ENCODE peak calls at places on chromosomes 12 and 14, in four cellular contexts. E, H, S and M are unnamed samples.

GRCh38 chr14:35818346-35819115 is 7.6 kb upstream of the BRMS1L start:
- DNase-seq in H (peak; percentile 21), S (peak; percentile 41), E (peak; percentile 42), M (no peak)

GRCh38 chr12:86143162-86143561 is 113.0 kb downstream of the MGAT4C start:
- DNase-seq in H (no peak), S (no peak), E (no peak), M (no peak)

GRCh38 chr12:106896603-106897002 is 59.1 kb upstream of the TMEM263 start:
- DNase-seq in H (no peak), E (no peak), S (no peak), M (no peak)

GRCh38 chr14:51328942-51329350 is 88.9 kb downstream of the TMX1 start:
- DNase-seq in E (no peak), S (no peak), H (no peak), M (no peak)

GRCh38 chr14:56341766-56342418 is 223.7 kb downstream of the PELI2 start:
- DNase-seq in S (no peak), H (no peak), E (no peak), M (no peak)

GRCh38 chr12:52924764-52925716 is 20.2 kb upstream of the KRT8 start:
- DNase-seq in S (no peak), H (no peak), E (peak; percentile 58), M (no peak)

GRCh38 chr14:67532998-67533753 is at the start of gene PLEKHH1:
- DNase-seq in S (peak; percentile 40), E (peak; percentile 92), H (peak; percentile 75), M (peak; percentile 51)

GRCh38 chr12:120759591-120760348 is 34.1 kb downstream of the ACADS start:
- DNase-seq in E (no peak), S (no peak), H (no peak), M (no peak)

GRCh38 chr12:94721173-94721572 is 70.8 kb upstream of the TMCC3 start:
- DNase-seq in H (no peak), S (no peak), E (no peak), M (no peak)

GRCh38 chr14:104527857-104528459 is 51.6 kb upstream of the C14orf180 start:
- DNase-seq in E (no peak), H (no peak), S (no peak), M (no peak)

GRCh38 chr12:46459111-46459510 is 86.5 kb upstream of the SLC38A2 start:
- DNase-seq in S (no peak), H (no peak), E (no peak), M (no peak)

GRCh38 chr14:72907327-72907826 is 13.5 kb upstream of the DPF3 start:
- DNase-seq in E (no peak), H (no peak), S (no peak), M (no peak)

GRCh38 chr12:114666746-114667668 is 17.0 kb downstream of the TBX3 start:
- DNase-seq in S (no peak), H (no peak), E (no peak), M (no peak)

GRCh38 chr14:95609398-95609990 is 74.6 kb downstream of the GLRX5 start:
- DNase-seq in H (peak; percentile 12), S (no peak), E (peak; percentile 70), M (no peak)

GRCh38 chr12:22014783-22015144 is 31.3 kb upstream of the CMAS start:
- DNase-seq in E (no peak), H (no peak), S (no peak), M (no peak)

GRCh38 chr12:93894391-93895095 is 217.4 kb downstream of the CRADD start:
- DNase-seq in H (peak; percentile 84), S (peak; percentile 68), E (peak; percentile 48), M (peak; percentile 58)

GRCh38 chr12:116812238-116812637 is 69.0 kb downstream of the HRK start:
- DNase-seq in S (no peak), E (no peak), H (no peak), M (no peak)

GRCh38 chr12:45674583-45674982 is 54.9 kb upstream of the ARID2 start:
- DNase-seq in S (peak; percentile 23), E (no peak), H (no peak), M (peak; percentile 48)

GRCh38 chr12:125183187-125184067 is 118.2 kb downstream of the AACS start:
- DNase-seq in E (peak; percentile 78), H (peak; percentile 71), S (peak; percentile 68), M (peak; percentile 87)
- TF ChIP-seq POLR2A in E (no peak), H (no peak), S (no peak), M (no peak)

GRCh38 chr12:12645485-12645884 is 33.8 kb downstream of the CREBL2 start:
- DNase-seq in S (no peak), E (no peak), H (no peak), M (peak; percentile 60)
- TF ChIP-seq CTCF in S (no peak), E (no peak), H (peak; percentile 29), M (peak; percentile 61)

DNA sequence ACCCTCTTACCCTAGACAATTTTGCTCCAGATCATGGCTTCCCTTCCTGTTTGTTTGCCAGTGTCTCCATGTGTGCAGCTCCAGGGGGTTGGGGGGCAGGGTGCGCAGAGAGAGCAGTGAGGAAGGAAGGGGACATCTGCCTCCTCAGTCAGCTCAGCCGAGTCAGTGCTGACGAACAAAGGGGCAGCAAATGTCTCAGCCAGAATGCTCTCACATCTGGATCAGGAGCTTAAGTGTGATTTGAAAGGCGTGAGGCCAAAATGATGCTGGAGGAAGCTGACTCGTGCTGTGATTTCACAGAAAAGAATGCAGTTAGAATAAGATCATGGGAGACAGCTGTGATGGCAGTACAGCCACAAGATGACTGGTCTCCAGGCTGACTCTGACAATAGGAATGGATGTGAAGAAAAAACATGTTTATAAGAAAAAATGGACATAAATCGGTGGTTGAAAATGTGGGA is 27.1 kb upstream of the CDK17 start:
- DNase-seq in E (peak; percentile 18), S (peak; percentile 47), H (no peak), M (no peak)
- TF ChIP-seq POLR2A in E (no peak), S (no peak), H (no peak), M (no peak)

DNA sequence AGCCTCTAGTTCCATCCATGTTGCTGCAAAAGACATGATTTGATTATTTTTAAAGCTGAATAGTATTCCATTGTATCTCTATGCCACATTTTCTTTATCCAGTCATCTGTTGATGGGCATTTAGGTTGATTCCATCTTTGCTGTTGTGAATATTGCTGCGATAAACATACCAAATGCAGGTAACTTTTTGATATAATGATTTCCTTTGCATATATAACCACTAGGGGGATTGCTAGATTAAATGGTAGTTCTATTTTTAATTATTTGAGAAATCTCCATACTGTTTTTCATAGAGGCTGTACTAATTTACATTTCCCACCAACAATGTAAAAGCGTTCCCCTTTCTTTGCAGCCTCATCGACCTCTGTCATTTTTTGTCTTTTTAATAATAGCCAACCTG is 342.5 kb downstream of the MDGA2 start:
- DNase-seq in S (no peak), E (no peak), H (no peak), M (no peak)
- TF ChIP-seq CTCF in S (no peak), E (no peak), H (peak; percentile 25), M (no peak)

GRCh38 chr12:15629108-15629507 is 160.1 kb downstream of the EPS8 start:
- DNase-seq in E (peak; percentile 46), S (peak; percentile 84), H (peak; percentile 7), M (no peak)
- TF ChIP-seq POLR2A in E (no peak), S (no peak), H (no peak), M (no peak)

DNA sequence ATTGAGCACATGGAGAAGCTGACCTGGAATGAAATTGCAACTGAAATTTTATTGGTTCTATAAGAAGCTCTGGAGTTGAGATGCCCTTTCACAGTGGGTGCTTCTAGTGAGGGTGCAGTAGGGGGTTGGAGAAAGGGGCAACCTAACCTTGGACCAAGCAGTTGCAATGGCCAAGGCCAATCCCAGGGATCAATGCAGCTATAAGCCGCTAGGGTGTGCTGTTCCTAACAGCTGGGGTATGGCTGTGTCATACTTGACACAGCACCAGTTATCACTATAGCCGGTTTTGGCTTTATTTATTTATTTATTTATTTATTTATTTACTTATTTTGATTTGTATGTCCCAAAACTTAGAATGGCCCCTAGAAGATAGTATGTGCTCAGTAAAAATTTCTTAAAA is 505.9 kb downstream of the FLRT2 start:
- DNase-seq in E (no peak), H (no peak), S (no peak), M (no peak)
- TF ChIP-seq CTCF in E (no peak), H (no peak), S (no peak), M (no peak)

DNA sequence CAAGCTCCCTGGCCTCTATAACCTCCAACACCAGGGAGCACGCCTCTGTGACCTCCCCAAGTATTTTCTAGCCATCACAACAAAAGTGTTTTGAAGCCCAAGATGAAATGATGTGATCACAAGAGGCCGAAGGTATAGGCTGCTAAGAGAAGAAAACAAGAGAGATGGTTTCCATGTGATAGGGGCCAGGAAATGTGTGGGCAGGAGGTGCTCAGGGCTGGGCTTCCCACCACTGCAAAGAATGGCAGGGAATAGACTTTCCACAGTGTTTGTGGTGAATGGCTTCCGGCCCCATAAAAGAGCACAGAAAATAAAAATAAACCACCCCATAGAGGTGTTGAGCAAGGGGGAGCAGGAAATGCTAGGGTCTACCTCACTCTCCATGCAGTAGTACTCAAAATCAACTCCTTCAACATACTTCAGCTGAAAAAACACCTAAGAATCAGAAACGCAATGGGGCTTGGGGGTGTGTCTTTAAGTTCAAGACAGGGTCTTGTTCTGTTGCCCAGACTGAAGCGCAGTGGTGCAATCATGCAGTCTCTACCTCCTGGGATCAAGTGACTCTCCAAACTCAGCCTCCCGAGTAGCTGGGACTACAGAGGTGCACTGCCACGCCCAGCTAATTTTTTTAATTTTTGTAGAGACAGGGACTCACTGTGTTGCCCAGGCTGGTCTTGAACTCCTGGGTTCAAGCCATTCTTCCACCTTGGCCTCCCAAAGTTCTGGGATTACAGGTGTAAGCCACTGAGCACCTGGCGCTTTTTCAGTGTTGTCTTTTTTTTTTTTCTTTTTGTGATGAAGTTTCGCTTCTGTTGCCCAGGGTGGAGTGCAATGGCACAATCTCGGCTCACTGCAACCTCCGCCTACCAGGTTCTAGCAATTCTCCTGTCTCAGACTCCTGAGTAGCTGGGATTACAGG is 27.1 kb downstream of the DAD1 start:
- DNase-seq in S (no peak), H (no peak), E (no peak), M (no peak)
- TF ChIP-seq POLR2A in S (no peak), H (no peak), E (no peak), M (peak; percentile 22)

DNA sequence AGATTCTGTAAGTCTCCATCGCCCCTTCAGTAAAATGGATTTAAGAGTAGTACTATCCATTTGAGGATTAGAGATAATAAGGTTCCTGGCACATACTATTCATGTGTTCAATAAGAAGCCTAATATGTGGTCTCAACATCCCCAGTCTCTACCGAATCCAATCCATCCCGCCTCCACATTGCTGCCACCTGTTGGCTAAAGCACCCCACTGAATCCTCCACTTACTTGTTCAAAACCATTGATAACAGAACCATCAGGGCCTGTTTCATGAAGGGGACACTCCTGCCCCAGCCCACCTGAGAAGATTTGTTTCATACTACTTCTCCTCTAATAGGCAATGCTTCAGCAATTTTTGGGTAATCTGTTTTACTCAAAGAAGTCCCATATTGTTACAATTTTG is 147.5 kb downstream of the SLC2A13 start:
- DNase-seq in E (no peak), H (no peak), S (no peak), M (no peak)
- TF ChIP-seq CTCF in E (no peak), H (no peak), S (no peak), M (no peak)